ENCODE peak calls at places on chromosomes 13 and 19, in four cellular contexts. Q is HepG2, E is K562, D is GM12878. T is an unnamed sample.

GRCh38 chr13:76939215-76939614 is 9.1 kb upstream of the ACOD1 start:
- DNase-seq in Q (no peak), E (no peak), D (no peak), T (no peak)

GRCh38 chr19:401836-402535 is 7.0 kb downstream of the C2CD4C start:
- DNase-seq in Q (no peak), E (no peak), D (no peak), T (no peak)

GRCh38 chr13:69331245-69331644 is 776.4 kb upstream of the ATXN8OS start:
- DNase-seq in Q (no peak), E (peak), D (no peak), T (no peak)

GRCh38 chr19:8208119-8208709 is 956 bp upstream of the CERS4 start:
- DNase-seq in Q (no peak), E (no peak), D (no peak), T (no peak)

GRCh38 chr13:30362869-30363268 is 55.5 kb upstream of the KATNAL1 start:
- DNase-seq in Q (no peak), E (peak), D (no peak), T (no peak)

GRCh38 chr19:6521718-6522646 is 8.8 kb upstream of the TNFSF9 start:
- DNase-seq in Q (no peak), E (peak), D (peak), T (no peak)

GRCh38 chr19:6711605-6712004 is 8.8 kb downstream of the C3 start:
- DNase-seq in Q (no peak), E (no peak), D (no peak), T (no peak)

GRCh38 chr13:33003458-33004019 is 12.7 kb upstream of the KL start:
- DNase-seq in Q (no peak), E (no peak), D (no peak), T (no peak)

GRCh38 chr13:32284927-32285632 is 30.1 kb downstream of the ZAR1L start:
- DNase-seq in Q (peak), E (no peak), D (no peak), T (no peak)

GRCh38 chr19:41298327-41298964 is 11.5 kb upstream of the CCDC97 start:
- DNase-seq in Q (no peak), E (no peak), D (no peak), T (no peak)

DNA sequence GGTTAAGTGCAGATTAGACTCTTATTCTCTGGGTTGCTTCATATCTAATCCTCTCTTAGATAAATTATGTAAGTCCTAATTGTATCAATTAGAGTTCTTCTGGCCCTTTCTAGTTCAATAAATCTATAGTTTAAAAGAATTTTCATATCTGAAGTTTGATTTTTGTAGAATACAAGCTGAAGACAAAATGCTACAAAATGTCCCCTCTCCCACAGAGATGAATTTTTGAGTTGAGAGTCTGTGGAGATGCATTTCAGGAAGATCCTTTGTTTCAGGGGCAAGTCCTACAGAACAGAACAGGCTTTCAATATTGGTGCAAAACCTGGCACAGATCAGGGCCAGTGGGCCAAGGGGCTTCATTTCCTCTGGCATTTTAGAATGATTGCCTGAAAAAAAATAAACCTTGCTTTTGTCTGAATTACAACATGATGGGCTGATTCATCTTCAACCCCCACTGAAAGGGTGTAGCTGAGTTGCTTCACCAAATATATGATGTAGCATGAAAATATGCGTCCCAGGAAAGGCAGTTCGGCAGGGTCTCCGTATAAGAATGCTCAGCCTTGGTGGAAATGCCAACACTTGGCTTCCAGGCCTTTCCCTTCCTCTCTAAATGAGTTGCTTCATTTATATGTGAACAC is 6.4 kb upstream of the IPO5 start:
- DNase-seq in Q (no peak), E (no peak), D (no peak), T (no peak)
- TF ChIP-seq TARDBP in Q (no peak), E (no peak), D (no peak), T (no peak)

GRCh38 chr19:38734176-38734425 is 10.2 kb downstream of the CAPN12 start:
- DNase-seq in Q (no peak), E (no peak), D (no peak), T (no peak)
- TF ChIP-seq FOXK2 in Q (no peak), E (no peak), D (no peak), T (no peak)

GRCh38 chr13:105395041-105395440 is 1140.4 kb downstream of the EFNB2 start:
- DNase-seq in Q (no peak), E (no peak), D (no peak), T (no peak)
- TF ChIP-seq TARDBP in Q (no peak), E (no peak), D (no peak), T (no peak)

GRCh38 chr13:51148952-51149573 is 38.0 kb upstream of the C13orf42 start:
- DNase-seq in Q (no peak), E (peak), D (no peak), T (peak)

GRCh38 chr13:51146667-51147066 is 35.6 kb upstream of the C13orf42 start:
- DNase-seq in Q (no peak), E (no peak), D (no peak), T (no peak)

GRCh38 chr13:51147732-51148131 is 36.7 kb upstream of the C13orf42 start:
- DNase-seq in Q (no peak), E (no peak), D (no peak), T (no peak)

GRCh38 chr13:51151463-51151862 is 40.4 kb upstream of the C13orf42 start:
- DNase-seq in Q (no peak), E (no peak), D (no peak), T (no peak)

GRCh38 chr13:51148223-51148951 is 37.3 kb upstream of the C13orf42 start:
- DNase-seq in Q (no peak), E (no peak), D (no peak), T (no peak)
- TF ChIP-seq FOXK2 in Q (no peak), E (no peak), D (no peak), T (no peak)

GRCh38 chr13:49690990-49691886 is at the start of gene EBPL:
- DNase-seq in Q (peak), E (peak), D (peak), T (peak)
- TF ChIP-seq TARDBP in Q (no peak), E (no peak), D (no peak), T (no peak)